ENCODE peak calls at places on chromosomes 1 and 21, in five cellular contexts. M is bronchial epithelial cell, J is HEK293T, V is tibial artery, C is fibroblast of the conjunctiva. D is an unnamed sample.
A peak's percentile ranks its signal among the peaks of the same experiment; 100 is the strongest.

GRCh38 chr1:42822833-42823392 is 5.7 kb upstream of the SVBP start:
- DNase-seq in C (no peak), M (peak; percentile 22), V (no peak), J (no peak), D (no peak)

GRCh38 chr1:156733989-156734584 is 5.5 kb upstream of the ISG20L2 start:
- DNase-seq in J (no peak), V (no peak), C (no peak), M (no peak), D (no peak)

GRCh38 chr1:171220551-171221175 is 27.6 kb upstream of the FMO1 start:
- DNase-seq in J (no peak), M (no peak), V (no peak), C (peak; percentile 20), D (no peak)

GRCh38 chr1:47941609-47942237 is 55.5 kb downstream of the TRABD2B start:
- DNase-seq in J (no peak), C (no peak), M (peak; percentile 94), V (no peak), D (peak; percentile 10)

GRCh38 chr21:44354775-44355771 is 1.7 kb downstream of the TRPM2 start:
- DNase-seq in V (no peak), J (no peak), C (no peak), M (no peak), D (peak; percentile 28)

GRCh38 chr1:117681093-117681950 is 75.5 kb downstream of the TENT5C start:
- DNase-seq in J (no peak), C (no peak), M (no peak), V (no peak), D (no peak)

GRCh38 chr1:22241250-22241649 is 98.4 kb upstream of the WNT4 start:
- DNase-seq in M (no peak), J (no peak), V (no peak), C (no peak), D (no peak)

GRCh38 chr1:8597455-8597854 is 220.0 kb downstream of the RERE start:
- DNase-seq in V (no peak), C (no peak), J (no peak), M (no peak), D (no peak)

GRCh38 chr1:15101801-15102200 is 51.7 kb upstream of the TMEM51 start:
- DNase-seq in M (no peak), J (no peak), V (no peak), C (no peak), D (no peak)

GRCh38 chr1:115790356-115790755 is 21.8 kb upstream of the CASQ2 start:
- DNase-seq in V (no peak), C (no peak), M (no peak), J (no peak), D (no peak)

GRCh38 chr1:225119307-225119706 is 189.8 kb downstream of the DNAH14 start:
- DNase-seq in M (peak; percentile 15), V (no peak), J (no peak), C (no peak), D (no peak)

GRCh38 chr21:28827422-28827821 is 165.3 kb downstream of the LTN1 start:
- DNase-seq in M (peak; percentile 76), V (no peak), C (no peak), J (no peak), D (no peak)

GRCh38 chr1:167926486-167926997 is 9.9 kb upstream of the DCAF6 start:
- DNase-seq in J (peak; percentile 70), M (no peak), V (no peak), C (no peak), D (peak; percentile 92)

GRCh38 chr1:23122023-23122738 is 46.5 kb downstream of the LUZP1 start:
- DNase-seq in J (peak; percentile 19), M (peak; percentile 26), C (peak; percentile 47), V (peak; percentile 71), D (no peak)

GRCh38 chr1:241102652-241103051 is 254.4 kb downstream of the RGS7 start:
- DNase-seq in C (no peak), J (no peak), V (no peak), M (no peak), D (no peak)

GRCh38 chr1:184456189-184456588 is 69.4 kb downstream of the C1orf21 start:
- DNase-seq in C (no peak), J (no peak), V (no peak), M (no peak), D (no peak)

D was measured in Caco-2.